ENCODE peak calls at places on chromosomes 13 and 19, in six cellular contexts. B, W, X, R, D and G are unnamed samples.
A peak's percentile ranks its signal among the peaks of the same experiment; 100 is the strongest.

GRCh38 chr19:21569497-21569870 is 64.1 kb downstream of the ZNF429 start:
- DNase-seq in B (no peak), W (no peak), X (no peak), R (peak; percentile 54), D (no peak), G (no peak)

GRCh38 chr13:101523732-101524131 is 71.3 kb downstream of the ITGBL1 start:
- DNase-seq in B (peak; percentile 61), W (peak; percentile 7), X (no peak), R (no peak), D (no peak), G (no peak)

GRCh38 chr13:80716610-80717081 is 375.7 kb upstream of the SPRY2 start:
- DNase-seq in B (no peak), W (no peak), X (no peak), R (no peak), D (no peak), G (peak; percentile 33)

GRCh38 chr13:29849731-29850212 is 645 bp downstream of the UBL3 start:
- DNase-seq in B (peak; percentile 35), W (no peak), X (peak; percentile 70), R (no peak), D (peak; percentile 49), G (peak; percentile 60)

GRCh38 chr19:17159466-17160393 is 55.4 kb upstream of the USE1 start:
- DNase-seq in B (no peak), W (no peak), X (peak; percentile 12), R (no peak), D (no peak), G (no peak)

GRCh38 chr13:106567421-106568224 is at the start of gene ARGLU1:
- DNase-seq in B (peak; percentile 48), W (peak; percentile 79), X (peak; percentile 92), R (peak; percentile 93), D (peak; percentile 91), G (peak; percentile 79)

GRCh38 chr13:50990050-50990449 is 80.5 kb downstream of the RNASEH2B start:
- DNase-seq in B (no peak), W (no peak), X (no peak), R (no peak), D (no peak), G (no peak)

GRCh38 chr13:105278797-105279425 is 1256.6 kb downstream of the EFNB2 start:
- DNase-seq in B (no peak), W (no peak), X (no peak), R (no peak), D (no peak), G (no peak)

GRCh38 chr19:8355631-8356402 is 8.1 kb upstream of the ANGPTL4 start:
- DNase-seq in B (peak; percentile 96), W (no peak), X (peak; percentile 69), R (no peak), D (peak; percentile 64), G (peak; percentile 47)

GRCh38 chr19:6260912-6261636 is 18.7 kb downstream of the MLLT1 start:
- DNase-seq in B (no peak), W (no peak), X (peak; percentile 36), R (peak; percentile 19), D (no peak), G (no peak)

GRCh38 chr19:42178791-42179500 is 38.5 kb downstream of the DEDD2 start:
- DNase-seq in B (no peak), W (no peak), X (no peak), R (no peak), D (no peak), G (no peak)

GRCh38 chr19:32392946-32393345 is 12.6 kb upstream of the DPY19L3 start:
- DNase-seq in B (no peak), W (no peak), X (no peak), R (no peak), D (no peak), G (no peak)

GRCh38 chr13:112880976-112881540 is 88.0 kb upstream of the MCF2L start:
- DNase-seq in B (no peak), W (no peak), X (no peak), R (no peak), D (no peak), G (no peak)

GRCh38 chr13:99587893-99588606 is 86.8 kb downstream of the TM9SF2 start:
- DNase-seq in B (no peak), W (no peak), X (no peak), R (no peak), D (no peak), G (no peak)

GRCh38 chr13:37602743-37603381 is 4.3 kb upstream of the POSTN start:
- DNase-seq in B (no peak), W (no peak), X (peak; percentile 5), R (no peak), D (no peak), G (no peak)

GRCh38 chr19:2251577-2252480 is 2.7 kb downstream of the AMH start:
- DNase-seq in B (no peak), W (no peak), X (no peak), R (no peak), D (no peak), G (no peak)

GRCh38 chr19:46480409-46480808 is 9.0 kb upstream of the PNMA8A start:
- DNase-seq in B (no peak), W (peak; percentile 70), X (no peak), R (no peak), D (no peak), G (no peak)

GRCh38 chr19:35294328-35294727 is 2.4 kb downstream of the MAG start:
- DNase-seq in B (no peak), W (no peak), X (no peak), R (no peak), D (no peak), G (no peak)

GRCh38 chr19:23263870-23264590 is 13.8 kb upstream of the ZNF724 start:
- DNase-seq in B (no peak), W (no peak), X (no peak), R (no peak), D (peak; percentile 11), G (no peak)

GRCh38 chr19:45177817-45178261 is at the start of gene TRAPPC6A:
- DNase-seq in B (no peak), W (no peak), X (peak; percentile 82), R (no peak), D (peak; percentile 18), G (no peak)

GRCh38 chr13:77596777-77597176 is 61.3 kb downstream of the SCEL start:
- DNase-seq in B (no peak), W (no peak), X (no peak), R (no peak), D (no peak), G (no peak)

GRCh38 chr19:3190921-3191805 is 5.4 kb downstream of the NCLN start:
- DNase-seq in B (no peak), W (no peak), X (no peak), R (no peak), D (no peak), G (no peak)

GRCh38 chr13:111342716-111343115 is 22.3 kb downstream of the TEX29 start:
- DNase-seq in B (no peak), W (no peak), X (no peak), R (no peak), D (no peak), G (no peak)
- TF ChIP-seq CTCF in B (no peak), W (no peak), X (no peak), R (no peak), D (no peak), G (no peak)

GRCh38 chr19:18203863-18204393 is at the start of gene RAB3A:
- DNase-seq in B (peak; percentile 100), W (peak; percentile 100), X (peak; percentile 99), R (peak; percentile 99), D (peak; percentile 100), G (peak; percentile 100)

GRCh38 chr19:18204394-18205179 is 745 bp upstream of the RAB3A start:
- DNase-seq in B (no peak), W (no peak), X (peak; percentile 73), R (no peak), D (peak; percentile 77), G (peak; percentile 59)

GRCh38 chr19:18203408-18203862 is 407 bp downstream of the RAB3A start:
- DNase-seq in B (no peak), W (no peak), X (peak; percentile 28), R (peak; percentile 25), D (no peak), G (no peak)

GRCh38 chr19:18205180-18205915 is 1.5 kb upstream of the RAB3A start:
- DNase-seq in B (no peak), W (peak; percentile 58), X (peak; percentile 59), R (peak; percentile 50), D (peak; percentile 82), G (peak; percentile 55)

GRCh38 chr19:18202759-18203407 is 959 bp downstream of the RAB3A start:
- DNase-seq in B (no peak), W (no peak), X (no peak), R (no peak), D (no peak), G (no peak)
- TF ChIP-seq CTCF in B (peak; percentile 31), W (peak; percentile 47), X (peak; percentile 60), R (peak; percentile 13), D (peak; percentile 21), G (no peak)

GRCh38 chr19:28577666-28578065 is 635.3 kb downstream of the UQCRFS1 start:
- DNase-seq in B (no peak), W (no peak), X (no peak), R (no peak), D (no peak), G (no peak)

GRCh38 chr19:28577199-28577598 is 635.8 kb downstream of the UQCRFS1 start:
- DNase-seq in B (no peak), W (no peak), X (no peak), R (no peak), D (no peak), G (no peak)

GRCh38 chr19:28575816-28576215 is 637.1 kb downstream of the UQCRFS1 start:
- DNase-seq in B (no peak), W (no peak), X (no peak), R (no peak), D (no peak), G (no peak)

GRCh38 chr19:28578786-28579505 is 634.0 kb downstream of the UQCRFS1 start:
- DNase-seq in B (no peak), W (no peak), X (no peak), R (no peak), D (no peak), G (no peak)

GRCh38 chr19:28578208-28578607 is 634.7 kb downstream of the UQCRFS1 start:
- DNase-seq in B (no peak), W (no peak), X (no peak), R (no peak), D (no peak), G (no peak)
- TF ChIP-seq CTCF in B (no peak), W (no peak), X (no peak), R (no peak), D (no peak), G (no peak)

DNA sequence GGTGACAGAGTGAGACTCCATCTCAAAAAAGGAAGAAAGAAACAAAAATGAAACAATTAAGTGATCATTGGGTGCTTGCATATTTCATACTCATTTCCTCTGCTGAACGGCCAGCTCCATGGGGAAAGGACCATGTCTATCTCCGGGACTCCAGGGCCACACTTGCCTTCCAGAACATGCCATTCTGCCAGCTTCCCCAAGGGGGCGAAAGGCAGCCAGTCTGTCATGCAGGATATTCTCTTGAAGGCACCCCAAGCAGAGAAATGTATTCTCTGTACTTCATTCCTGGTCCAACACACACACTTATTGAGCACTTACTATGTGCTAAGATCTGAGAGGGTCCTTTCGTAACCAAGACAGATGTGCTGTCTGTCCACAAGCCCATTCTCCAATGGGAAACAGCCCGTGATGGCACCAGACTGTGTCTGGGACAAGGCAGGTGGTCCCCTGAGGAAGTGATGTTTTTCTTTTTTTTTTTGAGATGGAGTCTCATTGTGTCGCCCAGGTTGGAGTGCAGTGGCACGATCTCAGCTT is 10.2 kb upstream of the CARM1 start:
- DNase-seq in B (no peak), W (no peak), X (no peak), R (no peak), D (no peak), G (no peak)
- TF ChIP-seq CTCF in B (peak; percentile 47), W (peak; percentile 56), X (no peak), R (no peak), D (no peak), G (no peak)